ENCODE peak calls at places on chromosomes 13 and 19, in eight cellular contexts. S, W, K, Y, I, H, D and B are unnamed samples.
A peak's percentile ranks its signal among the peaks of the same experiment; 100 is the strongest.

GRCh38 chr13:110258876-110259631 is 47.9 kb downstream of the COL4A1 start:
- DNase-seq in I (peak; percentile 30), K (no peak), W (peak; percentile 17), Y (no peak), D (no peak), H (no peak), S (no peak), B (no peak)

GRCh38 chr13:88701551-88701950 is 1030.4 kb downstream of the SLITRK5 start:
- DNase-seq in K (no peak), W (no peak), I (no peak), Y (no peak), D (no peak), H (no peak), S (no peak), B (no peak)

GRCh38 chr19:17488593-17489391 is 18.5 kb downstream of the SLC27A1 start:
- DNase-seq in Y (peak; percentile 91), I (peak; percentile 55), K (peak; percentile 52), H (peak; percentile 93), W (peak; percentile 99), D (peak; percentile 91), S (no peak), B (no peak)

GRCh38 chr19:7497292-7497691 is 8.5 kb upstream of the PEX11G start:
- DNase-seq in I (no peak), H (no peak), W (peak; percentile 75), Y (no peak), D (no peak), S (no peak), K (no peak), B (no peak)

GRCh38 chr13:102020611-102021216 is 381.1 kb downstream of the FGF14 start:
- DNase-seq in D (no peak), W (no peak), K (no peak), Y (peak; percentile 43), S (no peak), I (no peak), H (no peak), B (no peak)

GRCh38 chr19:47005873-47006272 is 13.8 kb upstream of the NPAS1 start:
- DNase-seq in H (no peak), W (peak; percentile 69), I (no peak), S (no peak), Y (no peak), D (no peak), K (no peak), B (no peak)

GRCh38 chr13:73368608-73369007 is 309.8 kb downstream of the KLF5 start:
- DNase-seq in Y (peak; percentile 88), D (no peak), K (no peak), I (peak; percentile 67), W (no peak), S (no peak), H (no peak), B (no peak)

GRCh38 chr13:44765076-44765475 is 188.9 kb upstream of the TSC22D1 start:
- DNase-seq in D (no peak), H (peak; percentile 27), K (no peak), I (no peak), W (no peak), S (no peak), Y (peak; percentile 9), B (no peak)

GRCh38 chr13:27298849-27299248 is 28.2 kb downstream of the RASL11A start:
- DNase-seq in Y (no peak), H (no peak), W (no peak), I (no peak), D (no peak), S (no peak), K (no peak), B (no peak)

GRCh38 chr19:48745208-48745995 is 1.3 kb downstream of the IZUMO1 start:
- DNase-seq in D (no peak), H (peak; percentile 47), I (peak; percentile 69), S (peak; percentile 57), Y (peak; percentile 42), K (peak; percentile 65), W (peak; percentile 82), B (peak; percentile 33)

GRCh38 chr19:31498781-31499180 is 149.5 kb upstream of the TSHZ3 start:
- DNase-seq in K (no peak), H (no peak), Y (no peak), S (no peak), I (no peak), W (no peak), D (peak; percentile 21), B (no peak)

GRCh38 chr13:103097366-103097928 is 31.2 kb upstream of the SLC10A2 start:
- DNase-seq in K (no peak), H (no peak), Y (no peak), D (no peak), W (no peak), I (no peak), S (no peak), B (no peak)

GRCh38 chr19:46840157-46840942 is 10.3 kb downstream of the AP2S1 start:
- DNase-seq in Y (no peak), W (peak; percentile 87), I (no peak), D (no peak), K (peak; percentile 59), H (peak; percentile 51), S (peak; percentile 70), B (peak; percentile 64)

GRCh38 chr13:113836917-113837553 is 26.8 kb downstream of the GAS6 start:
- DNase-seq in D (no peak), Y (no peak), H (no peak), S (peak; percentile 85), K (peak; percentile 82), I (peak; percentile 77), W (no peak), B (peak; percentile 96)

GRCh38 chr13:47226516-47226915 is 329.7 kb upstream of the HTR2A start:
- DNase-seq in W (no peak), D (no peak), H (no peak), S (peak; percentile 42), I (no peak), Y (no peak), K (no peak), B (no peak)

GRCh38 chr19:53308339-53308811 is 25.2 kb upstream of the ZNF845 start:
- DNase-seq in K (no peak), S (no peak), W (peak; percentile 90), Y (no peak), I (no peak), H (no peak), D (no peak), B (no peak)

GRCh38 chr19:12265921-12266704 is 28.6 kb downstream of the ZNF44 start:
- DNase-seq in I (no peak), H (no peak), W (no peak), Y (no peak), S (no peak), D (no peak), K (no peak), B (no peak)

GRCh38 chr13:30863796-30864195 is 42.3 kb upstream of the MEDAG start:
- DNase-seq in K (no peak), D (no peak), H (no peak), W (peak; percentile 64), Y (no peak), S (no peak), I (no peak), B (no peak)

GRCh38 chr13:30861836-30862467 is 44.1 kb upstream of the MEDAG start:
- DNase-seq in I (no peak), Y (no peak), H (no peak), K (no peak), W (no peak), S (no peak), D (no peak), B (no peak)

GRCh38 chr13:30861163-30861562 is 44.9 kb upstream of the MEDAG start:
- DNase-seq in W (no peak), K (no peak), D (no peak), Y (no peak), I (no peak), H (no peak), S (no peak), B (no peak)

GRCh38 chr13:30863231-30863630 is 42.8 kb upstream of the MEDAG start:
- DNase-seq in K (no peak), H (no peak), S (no peak), D (no peak), I (no peak), W (peak; percentile 90), Y (no peak), B (no peak)

DNA sequence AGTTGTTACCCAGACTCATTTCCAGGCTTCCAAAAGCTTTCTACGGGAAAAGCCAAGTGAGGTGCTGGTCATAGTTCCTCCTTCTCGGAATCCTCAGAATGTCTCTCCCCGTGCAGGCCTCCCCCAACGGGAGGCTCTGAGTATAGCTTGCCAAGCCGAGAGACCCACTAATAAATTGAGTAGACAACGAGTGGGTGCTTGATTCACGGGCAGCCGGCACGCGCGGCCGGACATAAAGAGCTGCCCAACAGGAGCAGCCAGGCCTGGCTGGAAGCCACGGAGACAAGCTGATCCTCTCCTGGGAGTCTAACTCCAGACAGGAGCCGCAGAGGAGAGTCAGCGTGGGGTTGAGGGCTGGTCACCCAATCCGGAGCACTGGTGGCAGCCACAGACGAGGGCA is 43.4 kb upstream of the MEDAG start:
- DNase-seq in S (no peak), K (peak; percentile 76), H (peak; percentile 28), W (peak; percentile 73), Y (no peak), D (no peak), I (no peak), B (no peak)
- H3K27ac ChIP-seq in S (peak overlapping the region; percentile 23), K (peak overlapping the region; percentile 90), H (peak overlapping the region; percentile 85), W (no peak overlapping the region), Y (no peak overlapping the region), D (no peak overlapping the region), I (no peak overlapping the region), B (no peak overlapping the region)

GRCh38 chr13:104984296-104984818 is 1551.1 kb downstream of the EFNB2 start:
- DNase-seq in H (no peak), K (no peak), I (no peak), W (no peak), S (peak; percentile 12), Y (no peak), D (no peak), B (no peak)
- H3K27ac ChIP-seq in H (no peak overlapping the region), K (no peak overlapping the region), I (no peak overlapping the region), W (no peak overlapping the region), S (no peak overlapping the region), Y (no peak overlapping the region), D (no peak overlapping the region), B (no peak overlapping the region)

GRCh38 chr13:99074693-99075092 is 96.8 kb upstream of the DOCK9 start:
- DNase-seq in I (no peak), W (no peak), D (no peak), S (no peak), Y (no peak), K (no peak), H (no peak), B (no peak)
- H3K27ac ChIP-seq in I (no peak overlapping the region), W (no peak overlapping the region), D (no peak overlapping the region), S (no peak overlapping the region), Y (peak overlapping the region; percentile 79), K (no peak overlapping the region), H (no peak overlapping the region), B (no peak overlapping the region)

DNA sequence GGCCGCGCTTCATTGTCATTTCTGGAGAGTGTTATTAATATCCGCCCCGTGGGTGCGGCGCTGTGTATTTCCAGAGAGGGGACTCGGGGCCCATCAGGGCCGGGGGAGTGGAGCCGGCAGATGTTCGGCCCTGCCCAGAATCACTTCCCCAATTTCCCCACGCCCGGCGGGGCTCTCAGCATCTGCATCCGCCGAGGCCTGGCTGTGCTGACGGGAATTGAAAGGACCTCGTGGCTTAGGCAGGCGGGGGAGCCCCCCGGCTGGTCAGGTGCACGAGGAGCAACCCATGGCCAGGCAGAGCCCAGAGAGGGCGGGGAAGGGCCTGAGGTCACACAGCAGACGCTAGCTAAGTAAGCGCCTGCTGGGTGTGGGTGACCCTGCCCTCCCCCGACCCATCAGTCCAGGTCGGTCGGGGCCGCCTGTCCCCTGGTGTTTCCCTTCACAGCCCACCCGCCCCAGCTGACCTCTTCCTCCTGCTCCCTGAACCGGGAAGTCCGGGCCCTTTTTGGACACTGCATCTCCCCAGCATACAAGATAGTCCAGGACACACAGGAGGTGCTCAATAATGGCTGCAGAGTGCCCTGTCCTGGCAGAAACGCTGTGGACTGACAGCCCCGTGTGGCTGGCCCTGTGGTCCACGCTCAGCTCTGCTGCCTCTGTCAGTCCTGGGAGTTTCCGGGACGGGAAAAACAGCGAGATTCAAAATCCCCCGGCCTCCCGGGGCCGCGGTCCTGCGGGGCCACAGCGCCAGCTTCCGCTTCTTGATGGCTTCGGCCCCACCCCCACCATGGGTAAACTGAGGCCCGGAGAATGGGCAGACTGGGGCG is 22.1 kb downstream of the ARID3A start:
- DNase-seq in H (peak; percentile 83), W (no peak), D (no peak), S (no peak), K (no peak), Y (peak; percentile 68), I (no peak), B (no peak)
- H3K27ac ChIP-seq in H (peak overlapping the region; percentile 31), W (no peak overlapping the region), D (no peak overlapping the region), S (no peak overlapping the region), K (no peak overlapping the region), Y (peak overlapping the region; percentile 69), I (no peak overlapping the region), B (no peak overlapping the region)